ENCODE peak calls at places on chromosomes 11 and 22, in four cellular contexts. G is AG04449, E is K562, W is fibroblast of lung. M is an unnamed sample.

GRCh38 chr11:130055637-130056036 is 14.1 kb upstream of the APLP2 start:
- DNase-seq in G (no peak), W (no peak), E (no peak), M (peak; percentile 57)

GRCh38 chr11:96107143-96107829 is 183.4 kb upstream of the MTMR2 start:
- DNase-seq in G (no peak), W (no peak), E (no peak), M (no peak)

GRCh38 chr11:17992916-17993315 is 19.9 kb downstream of the SERGEF start:
- DNase-seq in E (no peak), W (no peak), G (no peak), M (peak; percentile 82)

GRCh38 chr22:25764270-25765015 is 22.5 kb downstream of the MYO18B start:
- DNase-seq in E (peak; percentile 30), W (no peak), G (no peak), M (no peak)

GRCh38 chr22:24412274-24412673 is 15.1 kb upstream of the ADORA2A start:
- DNase-seq in G (no peak), E (no peak), W (no peak), M (no peak)

GRCh38 chr11:61560751-61561150 is 20.1 kb downstream of the SYT7 start:
- DNase-seq in W (no peak), E (no peak), G (no peak), M (no peak)

GRCh38 chr11:63610604-63611394 is 3.4 kb downstream of the PLAAT3 start:
- DNase-seq in E (no peak), W (no peak), G (no peak), M (no peak)

GRCh38 chr11:117979481-117980211 is 6.5 kb upstream of the IL10RA start:
- DNase-seq in W (no peak), E (no peak), G (no peak), M (no peak)

GRCh38 chr11:120316880-120317688 is 8.0 kb upstream of the TLCD5 start:
- DNase-seq in W (peak; percentile 48), G (no peak), E (no peak), M (peak; percentile 76)

GRCh38 chr11:131474947-131475346 is 104.5 kb downstream of the NTM start:
- DNase-seq in G (no peak), W (no peak), E (no peak), M (no peak)

GRCh38 chr11:102449651-102450570 is 2.7 kb downstream of the TMEM123 start:
- DNase-seq in G (no peak), E (no peak), W (no peak), M (no peak)

GRCh38 chr22:39207141-39208012 is 37.4 kb downstream of the PDGFB start:
- DNase-seq in G (no peak), E (peak; percentile 2), W (peak; percentile 23), M (peak; percentile 45)

GRCh38 chr11:35049906-35050531 is 89.0 kb upstream of the CD44 start:
- DNase-seq in E (no peak), G (no peak), W (no peak), M (no peak)

GRCh38 chr22:37472418-37473006 is 13.7 kb downstream of the MFNG start:
- DNase-seq in G (no peak), E (peak; percentile 56), W (peak; percentile 23), M (peak; percentile 57)

GRCh38 chr11:78946945-78947914 is 372.6 kb upstream of the NARS2 start:
- DNase-seq in G (no peak), W (no peak), E (no peak), M (no peak)

GRCh38 chr11:96738311-96738710 is 348.5 kb downstream of the JRKL start:
- DNase-seq in G (no peak), E (no peak), W (no peak), M (no peak)

GRCh38 chr11:119377112-119377901 is 4.2 kb downstream of the USP2 start:
- DNase-seq in E (no peak), W (no peak), G (no peak), M (no peak)

GRCh38 chr11:64870176-64870892 is 8.1 kb downstream of the EHD1 start:
- DNase-seq in E (peak; percentile 85), W (peak; percentile 66), G (no peak), M (no peak)

GRCh38 chr11:61297341-61297740 is 2.2 kb upstream of the VWCE start:
- DNase-seq in G (no peak), W (no peak), E (no peak), M (no peak)

GRCh38 chr22:28648792-28649191 is 30.8 kb downstream of the TTC28 start:
- DNase-seq in W (no peak), E (no peak), G (no peak), M (no peak)

GRCh38 chr11:41289408-41289807 is 170.0 kb downstream of the LRRC4C start:
- DNase-seq in W (no peak), E (no peak), G (no peak), M (no peak)

GRCh38 chr22:24450600-24450999 is 23.2 kb downstream of the ADORA2A start:
- DNase-seq in E (no peak), G (no peak), W (no peak), M (no peak)

GRCh38 chr11:41613321-41613720 is 153.9 kb upstream of the LRRC4C start:
- DNase-seq in W (no peak), E (no peak), G (no peak), M (no peak)

GRCh38 chr22:26429458-26430238 is 588 bp downstream of the ASPHD2 start:
- DNase-seq in E (peak; percentile 24), G (no peak), W (no peak), M (no peak)

GRCh38 chr11:70073188-70073817 is 4.8 kb upstream of the ANO1 start:
- DNase-seq in G (no peak), W (peak; percentile 69), E (no peak), M (no peak)

GRCh38 chr11:133697603-133698002 is 147.7 kb downstream of the SPATA19 start:
- DNase-seq in G (no peak), E (no peak), W (no peak), M (no peak)

GRCh38 chr11:87447606-87448005 is 409.9 kb downstream of the TMEM135 start:
- DNase-seq in E (no peak), W (no peak), G (no peak), M (no peak)

DNA sequence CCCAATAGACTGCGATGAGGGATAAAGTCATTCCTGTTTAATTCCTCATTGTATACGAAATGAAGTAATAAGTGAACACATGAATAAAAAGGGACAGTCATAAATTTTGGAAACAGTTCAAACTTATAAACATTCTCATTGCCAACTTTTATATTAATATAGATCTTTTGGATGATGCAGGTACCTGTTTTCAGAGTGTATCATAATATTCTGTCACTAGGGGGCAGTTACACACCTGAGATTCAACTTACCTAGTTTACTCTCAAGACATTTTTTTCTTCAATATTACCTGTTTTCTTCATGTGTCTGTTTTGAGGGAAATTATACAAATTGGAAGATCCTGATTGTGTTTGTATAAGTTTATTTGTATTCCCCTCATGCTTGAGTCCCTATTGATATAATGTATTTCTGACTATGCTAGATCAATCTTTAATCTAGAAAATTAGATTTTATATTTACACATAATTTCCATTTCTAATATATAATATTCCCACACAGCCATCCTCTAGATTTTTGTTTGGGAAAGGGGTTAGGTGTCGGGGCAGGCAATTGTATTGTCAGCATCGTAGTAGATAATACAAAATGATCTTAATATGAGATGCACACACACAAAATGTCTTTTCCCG is 18.3 kb downstream of the FDX1 start:
- DNase-seq in W (peak; percentile 30), E (no peak), G (no peak), M (peak; percentile 39)
- TF ChIP-seq CTCF in W (no peak), E (peak; percentile 10), G (no peak), M (peak; percentile 62)

DNA sequence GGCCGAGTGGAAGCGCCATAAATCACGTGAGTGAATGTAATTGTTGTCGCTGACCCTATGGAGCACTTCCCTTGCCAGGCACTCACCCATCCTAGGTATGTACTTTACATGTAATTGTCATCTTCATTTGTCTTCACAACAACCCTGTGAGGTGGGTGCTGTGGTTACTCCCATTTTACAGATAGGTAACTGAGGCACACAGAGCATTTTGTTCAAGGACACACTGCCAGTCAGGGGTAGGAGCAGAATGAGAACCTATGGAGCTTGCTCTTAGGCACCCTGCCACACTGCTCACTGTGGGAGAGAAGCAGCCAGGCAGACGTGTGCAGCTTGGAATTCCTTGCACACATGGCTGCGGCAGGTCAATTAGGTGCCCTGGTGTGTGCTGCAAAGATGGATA is 785 bp upstream of the EFCAB6 start:
- DNase-seq in E (no peak), W (no peak), G (no peak), M (no peak)
- TF ChIP-seq CTCF in E (no peak), W (no peak), G (no peak), M (no peak)

DNA sequence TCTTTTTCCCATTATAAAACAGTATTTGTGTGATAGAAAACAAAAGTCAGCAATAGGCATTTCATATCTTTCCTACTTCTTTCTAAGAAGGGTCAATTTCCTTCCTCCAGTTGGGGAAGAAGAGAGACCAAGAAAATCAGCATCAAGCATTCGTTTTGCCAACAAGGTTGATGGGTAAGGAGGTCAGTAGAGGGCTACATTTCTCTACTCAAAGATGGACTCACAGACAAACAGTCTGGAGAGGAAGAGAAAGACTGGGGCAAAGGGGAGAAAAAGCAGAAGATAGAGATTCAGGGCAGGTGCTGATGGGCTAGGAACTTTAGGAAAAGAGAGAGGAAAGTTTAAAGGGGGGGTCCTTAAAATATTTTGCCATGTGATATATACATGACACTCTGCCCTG is 8.6 kb upstream of the MTNR1B start:
- DNase-seq in E (no peak), G (no peak), W (peak; percentile 10), M (peak; percentile 8)
- TF ChIP-seq CTCF in E (no peak), G (no peak), W (no peak), M (no peak)

GRCh38 chr11:112499908-112500204 is 239.2 kb upstream of the PLET1 start:
- DNase-seq in G (no peak), E (no peak), W (no peak), M (no peak)

GRCh38 chr11:112503410-112503809 is 242.8 kb upstream of the PLET1 start:
- DNase-seq in E (no peak), G (no peak), W (no peak), M (no peak)

GRCh38 chr11:112497826-112498225 is 237.2 kb upstream of the PLET1 start:
- DNase-seq in G (no peak), W (no peak), E (no peak), M (no peak)

GRCh38 chr11:112499153-112499907 is 238.7 kb upstream of the PLET1 start:
- DNase-seq in G (no peak), W (no peak), E (no peak), M (no peak)

GRCh38 chr11:112498701-112499100 is 238.0 kb upstream of the PLET1 start:
- DNase-seq in E (no peak), W (no peak), G (no peak), M (no peak)
- TF ChIP-seq CTCF in E (no peak), W (no peak), G (no peak), M (no peak)

GRCh38 chr22:31944700-31945477 is 554 bp downstream of the YWHAH start:
- DNase-seq in W (peak; percentile 12), E (peak; percentile 77), G (no peak), M (peak; percentile 27)

GRCh38 chr22:31945478-31945815 is 1.1 kb downstream of the YWHAH start:
- DNase-seq in E (no peak), W (no peak), G (no peak), M (no peak)

GRCh38 chr22:31945971-31946680 is 1.8 kb downstream of the YWHAH start:
- DNase-seq in E (no peak), G (no peak), W (no peak), M (peak; percentile 14)

GRCh38 chr22:31948002-31948401 is 3.7 kb downstream of the YWHAH start:
- DNase-seq in W (no peak), E (no peak), G (no peak), M (no peak)

GRCh38 chr22:31947296-31947695 is 3.0 kb downstream of the YWHAH start:
- DNase-seq in E (no peak), G (no peak), W (no peak), M (peak; percentile 70)
- TF ChIP-seq CTCF in E (peak; percentile 61), G (peak; percentile 38), W (no peak), M (peak; percentile 79)

GRCh38 chr11:20874358-20874757 is 205.0 kb downstream of the NELL1 start:
- DNase-seq in W (no peak), G (no peak), E (no peak), M (no peak)
- TF ChIP-seq CTCF in W (no peak), G (no peak), E (no peak), M (no peak)

M was measured in MCF 10A.